ENCODE peak calls at places on chromosomes 6 and 20, in four cellular contexts. T is kidney, Z is ovary, O is lower lobe of right lung. U is an unnamed sample.

GRCh38 chr6:162621246-162621645 is 106.3 kb downstream of the PRKN start:
- DNase-seq in T (no peak), Z (no peak), O (no peak), U (no peak)

GRCh38 chr6:135183532-135184440 is 2.7 kb downstream of the MYB start:
- DNase-seq in T (no peak), Z (no peak), O (peak), U (no peak)

GRCh38 chr20:64156136-64156885 is 7.9 kb upstream of the MYT1 start:
- DNase-seq in T (peak), Z (no peak), O (peak), U (peak)

GRCh38 chr6:8195040-8195713 is 92.8 kb upstream of the EEF1E1 start:
- DNase-seq in T (no peak), Z (no peak), O (no peak), U (no peak)

GRCh38 chr6:168193816-168194701 is 115.0 kb upstream of the FRMD1 start:
- DNase-seq in T (peak), Z (no peak), O (no peak), U (no peak)

GRCh38 chr6:43737272-43738081 is 32.5 kb upstream of the VEGFA start:
- DNase-seq in T (no peak), Z (no peak), O (no peak), U (peak)

GRCh38 chr6:13873288-13874190 is 51.2 kb upstream of the RNF182 start:
- DNase-seq in T (peak), Z (peak), O (peak), U (peak)

GRCh38 chr20:6870559-6870958 is 103.1 kb downstream of the BMP2 start:
- DNase-seq in T (no peak), Z (peak), O (no peak), U (no peak)

GRCh38 chr6:90088009-90088408 is 193.7 kb downstream of the GJA10 start:
- DNase-seq in T (no peak), Z (no peak), O (no peak), U (no peak)

GRCh38 chr20:44204156-44204831 is 6.3 kb downstream of the OSER1 start:
- DNase-seq in T (no peak), Z (no peak), O (no peak), U (peak)

GRCh38 chr6:157962601-157963084 is 19.0 kb upstream of the SYNJ2 start:
- DNase-seq in T (no peak), Z (no peak), O (no peak), U (no peak)

GRCh38 chr6:45436544-45437440 is 59.1 kb upstream of the SUPT3H start:
- DNase-seq in T (no peak), Z (no peak), O (no peak), U (no peak)

GRCh38 chr20:10924628-10925266 is 250.9 kb upstream of the JAG1 start:
- DNase-seq in T (no peak), Z (no peak), O (no peak), U (no peak)

GRCh38 chr6:36897629-36898028 is 11.9 kb downstream of the C6orf89 start:
- DNase-seq in T (no peak), Z (no peak), O (no peak), U (no peak)

GRCh38 chr20:11995750-11996567 is 78.3 kb downstream of the BTBD3 start:
- DNase-seq in T (no peak), Z (no peak), O (no peak), U (no peak)

GRCh38 chr6:149230729-149231434 is 86.6 kb upstream of the TAB2 start:
- DNase-seq in T (no peak), Z (no peak), O (no peak), U (no peak)

GRCh38 chr6:52420668-52421358 is 671 bp downstream of the EFHC1 start:
- DNase-seq in T (no peak), Z (peak), O (no peak), U (no peak)

GRCh38 chr6:133945158-133945557 is 7.9 kb upstream of the TBPL1 start:
- DNase-seq in T (no peak), Z (no peak), O (peak), U (no peak)

GRCh38 chr6:138821519-138821918 is 25.6 kb downstream of the ECT2L start:
- DNase-seq in T (no peak), Z (no peak), O (no peak), U (no peak)

GRCh38 chr6:84892666-84893065 is 128.3 kb upstream of the TBX18 start:
- DNase-seq in T (no peak), Z (no peak), O (no peak), U (no peak)

GRCh38 chr6:116073765-116074450 is 13.2 kb upstream of the FRK start:
- DNase-seq in T (no peak), Z (no peak), O (no peak), U (no peak)

GRCh38 chr20:50837532-50838321 is 42.9 kb downstream of the BCAS4 start:
- DNase-seq in T (no peak), Z (peak), O (no peak), U (peak)

GRCh38 chr20:49276201-49276894 is 1.5 kb downstream of the ZNFX1 start:
- DNase-seq in T (no peak), Z (no peak), O (no peak), U (no peak)
- H3K27ac ChIP-seq in T (peak), Z (peak), O (peak), U (peak)

GRCh38 chr6:147506704-147507114 is 1.8 kb upstream of the SAMD5 start:
- DNase-seq in T (peak), Z (peak), O (peak), U (no peak)

GRCh38 chr6:147509900-147510299 is 1.4 kb downstream of the SAMD5 start:
- DNase-seq in T (no peak), Z (no peak), O (no peak), U (no peak)

GRCh38 chr6:147508871-147509608 is 550 bp downstream of the SAMD5 start:
- DNase-seq in T (no peak), Z (peak), O (no peak), U (no peak)

GRCh38 chr6:147507162-147508072 is 1.1 kb upstream of the SAMD5 start:
- DNase-seq in T (no peak), Z (peak), O (peak), U (no peak)

DNA sequence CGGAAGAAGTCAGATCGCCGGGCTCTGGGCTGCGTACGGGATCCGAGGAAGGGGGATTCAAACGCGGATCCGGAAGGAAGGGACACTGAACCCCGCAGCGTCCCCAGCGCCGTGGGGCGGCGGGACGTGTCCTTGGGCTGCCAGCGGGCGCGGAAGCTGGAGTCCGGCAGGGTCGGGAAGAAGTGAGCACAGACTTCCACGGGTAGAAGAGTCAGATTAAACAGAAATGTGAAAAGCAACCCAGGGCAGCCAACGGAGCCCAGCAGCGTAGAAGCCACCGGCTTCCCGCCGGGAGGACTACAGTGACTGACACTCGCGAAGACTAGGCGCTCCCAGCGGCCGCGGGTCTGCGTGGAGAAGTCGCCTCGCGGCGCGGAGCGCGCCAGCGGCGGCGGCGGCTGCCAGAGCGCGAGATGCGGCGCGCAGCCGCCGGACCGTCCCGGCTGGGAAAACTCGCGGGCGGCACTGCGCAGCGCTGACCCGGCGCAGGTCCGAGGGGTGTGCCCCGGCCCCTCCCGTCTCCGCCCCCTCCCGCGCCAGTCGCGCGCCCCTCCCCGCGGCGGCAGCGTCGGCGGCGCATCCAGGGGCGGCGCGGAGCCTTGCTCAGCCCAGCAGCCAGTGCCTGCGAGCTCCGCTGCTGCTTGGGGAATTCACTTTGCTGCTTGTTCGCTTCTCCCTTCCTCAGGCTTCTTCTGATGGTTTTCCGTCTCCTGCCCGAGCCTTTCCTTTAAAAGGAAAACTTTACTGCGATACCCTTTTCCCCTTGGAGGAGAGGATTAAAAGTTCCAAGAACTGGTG is at the start of gene SAMD5:
- DNase-seq in T (peak), Z (peak), O (peak), U (peak)
- H3K4me3 ChIP-seq in T (peak), Z (peak), O (peak), U (peak)

GRCh38 chr20:31849306-31849930 is 4.0 kb upstream of the FOXS1 start:
- DNase-seq in T (peak), Z (no peak), O (no peak), U (peak)
- TF ChIP-seq CTCF in T (no peak), Z (no peak), O (no peak), U (no peak)

GRCh38 chr6:145814501-145815350 is at the start of gene FBXO30:
- DNase-seq in T (peak), Z (peak), O (peak), U (peak)

GRCh38 chr6:145814035-145814500 is 527 bp downstream of the FBXO30 start:
- DNase-seq in T (no peak), Z (no peak), O (peak), U (no peak)

GRCh38 chr6:145815351-145815772 is 767 bp upstream of the FBXO30 start:
- DNase-seq in T (no peak), Z (peak), O (no peak), U (no peak)

GRCh38 chr6:145816392-145816791 is 1.8 kb upstream of the FBXO30 start:
- DNase-seq in T (no peak), Z (no peak), O (no peak), U (no peak)

GRCh38 chr6:145815875-145816274 is 1.3 kb upstream of the FBXO30 start:
- DNase-seq in T (no peak), Z (no peak), O (no peak), U (no peak)
- H3K27ac ChIP-seq in T (peak), Z (peak), O (peak), U (peak)

GRCh38 chr6:34043371-34043770 is 102.5 kb downstream of the GRM4 start:
- DNase-seq in T (no peak), Z (no peak), O (no peak), U (no peak)
- H3K4me3 ChIP-seq in T (no peak), Z (no peak), O (no peak), U (no peak)

GRCh38 chr20:24878657-24879056 is 70.4 kb upstream of the CST7 start:
- DNase-seq in T (no peak), Z (no peak), O (no peak), U (no peak)
- TF ChIP-seq CTCF in T (no peak), Z (no peak), O (no peak), U (no peak)

U was measured in RWPE2.